ENCODE peak calls at places on chromosomes 1 and 21, in seven cellular contexts. One of them, this sample, is unnamed.
A peak's percentile ranks its signal among the peaks of the same experiment; 100 is the strongest.

GRCh38 chr1:86380257-86380861 is 15.8 kb downstream of the ODF2L start:
- DNase-seq in lower lobe of right lung: no peak
- DNase-seq in AG08396: peak; percentile 41
- DNase-seq in HTR-8/SVneo: peak; percentile 30
- DNase-seq in Daoy: peak; percentile 64
- DNase-seq in smooth muscle cell of the brain vasculature: peak; percentile 63
- DNase-seq in H9: no peak
- DNase-seq in this sample: peak; percentile 74

GRCh38 chr1:242449211-242449610 is 75.3 kb downstream of the PLD5 start:
- DNase-seq in HTR-8/SVneo: no peak
- DNase-seq in Daoy: peak; percentile 9
- DNase-seq in lower lobe of right lung: no peak
- DNase-seq in AG08396: no peak
- DNase-seq in smooth muscle cell of the brain vasculature: no peak
- DNase-seq in H9: no peak
- DNase-seq in this sample: no peak

GRCh38 chr1:27872802-27873665 is 690 bp downstream of the THEMIS2 start:
- DNase-seq in HTR-8/SVneo: no peak
- DNase-seq in Daoy: peak; percentile 61
- DNase-seq in AG08396: no peak
- DNase-seq in lower lobe of right lung: no peak
- DNase-seq in H9: peak; percentile 58
- DNase-seq in smooth muscle cell of the brain vasculature: no peak
- DNase-seq in this sample: no peak

GRCh38 chr1:224430511-224431113 is 4.0 kb downstream of the WDR26 start:
- DNase-seq in AG08396: peak; percentile 42
- DNase-seq in lower lobe of right lung: no peak
- DNase-seq in HTR-8/SVneo: peak; percentile 31
- DNase-seq in H9: no peak
- DNase-seq in Daoy: peak; percentile 62
- DNase-seq in smooth muscle cell of the brain vasculature: no peak
- DNase-seq in this sample: peak; percentile 26

GRCh38 chr1:36529762-36530260 is 47.1 kb upstream of the CSF3R start:
- DNase-seq in AG08396: no peak
- DNase-seq in lower lobe of right lung: no peak
- DNase-seq in H9: peak; percentile 20
- DNase-seq in Daoy: no peak
- DNase-seq in smooth muscle cell of the brain vasculature: no peak
- DNase-seq in HTR-8/SVneo: no peak
- DNase-seq in this sample: no peak

GRCh38 chr21:38140192-38140905 is 116.4 kb upstream of the KCNJ15 start:
- DNase-seq in Daoy: no peak
- DNase-seq in H9: no peak
- DNase-seq in lower lobe of right lung: peak; percentile 66
- DNase-seq in smooth muscle cell of the brain vasculature: no peak
- DNase-seq in AG08396: peak; percentile 19
- DNase-seq in HTR-8/SVneo: peak; percentile 23
- DNase-seq in this sample: no peak

GRCh38 chr1:178220094-178220493 is 126.2 kb downstream of the RASAL2 start:
- DNase-seq in H9: no peak
- DNase-seq in HTR-8/SVneo: no peak
- DNase-seq in Daoy: no peak
- DNase-seq in lower lobe of right lung: no peak
- DNase-seq in smooth muscle cell of the brain vasculature: no peak
- DNase-seq in AG08396: no peak
- DNase-seq in this sample: no peak

GRCh38 chr1:24898152-24898908 is 31.7 kb downstream of the RUNX3 start:
- DNase-seq in AG08396: peak; percentile 80
- DNase-seq in Daoy: peak; percentile 61
- DNase-seq in HTR-8/SVneo: peak; percentile 74
- DNase-seq in smooth muscle cell of the brain vasculature: no peak
- DNase-seq in H9: peak; percentile 85
- DNase-seq in lower lobe of right lung: peak; percentile 73
- DNase-seq in this sample: no peak

GRCh38 chr21:28521932-28522826 is 470.5 kb downstream of the LTN1 start:
- DNase-seq in HTR-8/SVneo: no peak
- DNase-seq in AG08396: peak; percentile 7
- DNase-seq in smooth muscle cell of the brain vasculature: no peak
- DNase-seq in Daoy: no peak
- DNase-seq in H9: peak; percentile 30
- DNase-seq in lower lobe of right lung: no peak
- DNase-seq in this sample: peak; percentile 51

GRCh38 chr1:48329489-48329888 is 107.0 kb downstream of the SLC5A9 start:
- DNase-seq in smooth muscle cell of the brain vasculature: no peak
- DNase-seq in H9: no peak
- DNase-seq in AG08396: no peak
- DNase-seq in HTR-8/SVneo: no peak
- DNase-seq in lower lobe of right lung: no peak
- DNase-seq in Daoy: peak; percentile 9
- DNase-seq in this sample: no peak

GRCh38 chr1:147749792-147750191 is 10.6 kb downstream of the GJA5 start:
- DNase-seq in AG08396: no peak
- DNase-seq in lower lobe of right lung: no peak
- DNase-seq in Daoy: no peak
- DNase-seq in smooth muscle cell of the brain vasculature: no peak
- DNase-seq in HTR-8/SVneo: no peak
- DNase-seq in H9: no peak
- DNase-seq in this sample: no peak

GRCh38 chr1:162663589-162664030 is 31.3 kb downstream of the DDR2 start:
- DNase-seq in AG08396: peak; percentile 33
- DNase-seq in smooth muscle cell of the brain vasculature: no peak
- DNase-seq in Daoy: peak; percentile 83
- DNase-seq in lower lobe of right lung: no peak
- DNase-seq in HTR-8/SVneo: peak; percentile 17
- DNase-seq in H9: no peak
- DNase-seq in this sample: peak; percentile 82

GRCh38 chr1:98704474-98704873 is 43.0 kb downstream of the SNX7 start:
- DNase-seq in H9: peak; percentile 41
- DNase-seq in Daoy: peak; percentile 10
- DNase-seq in AG08396: no peak
- DNase-seq in smooth muscle cell of the brain vasculature: no peak
- DNase-seq in lower lobe of right lung: no peak
- DNase-seq in HTR-8/SVneo: no peak
- DNase-seq in this sample: peak; percentile 5

GRCh38 chr1:9451086-9451485 is 88.2 kb upstream of the SLC25A33 start:
- DNase-seq in HTR-8/SVneo: no peak
- DNase-seq in smooth muscle cell of the brain vasculature: no peak
- DNase-seq in Daoy: no peak
- DNase-seq in H9: no peak
- DNase-seq in AG08396: no peak
- DNase-seq in lower lobe of right lung: no peak
- DNase-seq in this sample: no peak

GRCh38 chr21:29613021-29613420 is 314.3 kb downstream of the BACH1 start:
- DNase-seq in H9: no peak
- DNase-seq in HTR-8/SVneo: no peak
- DNase-seq in smooth muscle cell of the brain vasculature: no peak
- DNase-seq in AG08396: no peak
- DNase-seq in lower lobe of right lung: no peak
- DNase-seq in Daoy: no peak
- DNase-seq in this sample: no peak